ENCODE peak calls at places on chromosomes 7 and 10, in six cellular contexts. One of them, this sample, is unnamed. For H3K4me1, the result is how much of the 10 kb centered on the place peaks cover.

GRCh38 chr10:132178046-132178445 is 8.7 kb upstream of the DPYSL4 start:
- DNase-seq in ovary: no peak
- DNase-seq in IMR-90: no peak
- DNase-seq in endothelial cell of umbilical vein: no peak
- DNase-seq in H1: no peak
- DNase-seq in HCT116: no peak
- DNase-seq in this sample: no peak

GRCh38 chr10:60663850-60664249 is 114.4 kb upstream of the CDK1 start:
- DNase-seq in H1: no peak
- DNase-seq in endothelial cell of umbilical vein: no peak
- DNase-seq in IMR-90: no peak
- DNase-seq in ovary: no peak
- DNase-seq in HCT116: no peak
- DNase-seq in this sample: no peak

GRCh38 chr10:106836923-106837322 is 327.6 kb downstream of the SORCS1 start:
- DNase-seq in endothelial cell of umbilical vein: no peak
- DNase-seq in H1: no peak
- DNase-seq in IMR-90: no peak
- DNase-seq in ovary: no peak
- DNase-seq in HCT116: no peak
- DNase-seq in this sample: no peak

GRCh38 chr10:103757531-103758293 is 97.7 kb downstream of the SH3PXD2A start:
- DNase-seq in endothelial cell of umbilical vein: peak
- DNase-seq in H1: no peak
- DNase-seq in HCT116: no peak
- DNase-seq in IMR-90: peak
- DNase-seq in ovary: no peak
- DNase-seq in this sample: peak

GRCh38 chr10:30432631-30433285 is 1.2 kb upstream of the MAP3K8 start:
- DNase-seq in H1: no peak
- DNase-seq in IMR-90: no peak
- DNase-seq in HCT116: peak
- DNase-seq in ovary: peak
- DNase-seq in endothelial cell of umbilical vein: no peak
- DNase-seq in this sample: peak

GRCh38 chr7:70384891-70385290 is 747.1 kb upstream of the GALNT17 start:
- DNase-seq in IMR-90: peak
- DNase-seq in H1: no peak
- DNase-seq in HCT116: no peak
- DNase-seq in endothelial cell of umbilical vein: no peak
- DNase-seq in ovary: no peak
- DNase-seq in this sample: no peak

GRCh38 chr10:108014145-108014901 is 849.8 kb upstream of the SORCS1 start:
- DNase-seq in HCT116: no peak
- DNase-seq in H1: no peak
- DNase-seq in IMR-90: no peak
- DNase-seq in ovary: no peak
- DNase-seq in endothelial cell of umbilical vein: no peak
- DNase-seq in this sample: no peak

GRCh38 chr10:92382631-92383030 is 91.7 kb downstream of the MARCHF5 start:
- DNase-seq in H1: no peak
- DNase-seq in ovary: no peak
- DNase-seq in endothelial cell of umbilical vein: no peak
- DNase-seq in HCT116: no peak
- DNase-seq in IMR-90: no peak
- DNase-seq in this sample: no peak

GRCh38 chr7:92955081-92955480 is 118.7 kb upstream of the CDK6 start:
- DNase-seq in ovary: no peak
- DNase-seq in HCT116: no peak
- DNase-seq in IMR-90: no peak
- DNase-seq in endothelial cell of umbilical vein: no peak
- DNase-seq in H1: no peak
- DNase-seq in this sample: no peak

GRCh38 chr10:109773818-109774440 is 149.4 kb downstream of the XPNPEP1 start:
- DNase-seq in IMR-90: peak
- DNase-seq in H1: no peak
- DNase-seq in endothelial cell of umbilical vein: peak
- DNase-seq in ovary: no peak
- DNase-seq in HCT116: peak
- DNase-seq in this sample: no peak

GRCh38 chr10:102773986-102774385 is 30.2 kb downstream of the WBP1L start:
- DNase-seq in endothelial cell of umbilical vein: peak
- DNase-seq in HCT116: no peak
- DNase-seq in ovary: no peak
- DNase-seq in H1: no peak
- DNase-seq in IMR-90: peak
- DNase-seq in this sample: no peak

GRCh38 chr10:132980426-132981172 is 38.2 kb upstream of the CFAP46 start:
- DNase-seq in HCT116: no peak
- DNase-seq in ovary: no peak
- DNase-seq in IMR-90: no peak
- DNase-seq in H1: no peak
- DNase-seq in endothelial cell of umbilical vein: no peak
- DNase-seq in this sample: no peak

GRCh38 chr10:114605155-114605797 is 52.8 kb downstream of the ABLIM1 start:
- DNase-seq in H1: no peak
- DNase-seq in endothelial cell of umbilical vein: no peak
- DNase-seq in IMR-90: no peak
- DNase-seq in ovary: no peak
- DNase-seq in HCT116: no peak
- DNase-seq in this sample: no peak

GRCh38 chr10:93851169-93851568 is 42.6 kb upstream of the SLC35G1 start:
- DNase-seq in IMR-90: no peak
- DNase-seq in H1: no peak
- DNase-seq in HCT116: no peak
- DNase-seq in endothelial cell of umbilical vein: no peak
- DNase-seq in ovary: no peak
- DNase-seq in this sample: no peak

GRCh38 chr10:21526952-21527633 is 1.6 kb upstream of the SKIDA1 start:
- DNase-seq in endothelial cell of umbilical vein: peak
- DNase-seq in HCT116: no peak
- DNase-seq in IMR-90: peak
- DNase-seq in H1: peak
- DNase-seq in ovary: peak
- DNase-seq in this sample: peak

GRCh38 chr10:77111611-77112550 is 525.7 kb downstream of the KCNMA1 start:
- DNase-seq in endothelial cell of umbilical vein: peak
- DNase-seq in ovary: no peak
- DNase-seq in IMR-90: peak
- DNase-seq in H1: peak
- DNase-seq in HCT116: peak
- DNase-seq in this sample: no peak

GRCh38 chr7:80918406-80918805 is 445 bp downstream of the SEMA3C start:
- DNase-seq in HCT116: no peak
- DNase-seq in H1: no peak
- DNase-seq in endothelial cell of umbilical vein: no peak
- DNase-seq in ovary: no peak
- DNase-seq in IMR-90: no peak
- DNase-seq in this sample: no peak

GRCh38 chr10:234708-235406 is 99.6 kb downstream of the ZMYND11 start:
- DNase-seq in ovary: no peak
- DNase-seq in IMR-90: no peak
- DNase-seq in endothelial cell of umbilical vein: no peak
- DNase-seq in H1: no peak
- DNase-seq in HCT116: no peak
- DNase-seq in this sample: no peak

GRCh38 chr10:55183993-55184392 is 383.0 kb upstream of the PCDH15 start:
- DNase-seq in ovary: no peak
- DNase-seq in endothelial cell of umbilical vein: no peak
- DNase-seq in H1: no peak
- DNase-seq in IMR-90: no peak
- DNase-seq in HCT116: no peak
- DNase-seq in this sample: no peak

DNA sequence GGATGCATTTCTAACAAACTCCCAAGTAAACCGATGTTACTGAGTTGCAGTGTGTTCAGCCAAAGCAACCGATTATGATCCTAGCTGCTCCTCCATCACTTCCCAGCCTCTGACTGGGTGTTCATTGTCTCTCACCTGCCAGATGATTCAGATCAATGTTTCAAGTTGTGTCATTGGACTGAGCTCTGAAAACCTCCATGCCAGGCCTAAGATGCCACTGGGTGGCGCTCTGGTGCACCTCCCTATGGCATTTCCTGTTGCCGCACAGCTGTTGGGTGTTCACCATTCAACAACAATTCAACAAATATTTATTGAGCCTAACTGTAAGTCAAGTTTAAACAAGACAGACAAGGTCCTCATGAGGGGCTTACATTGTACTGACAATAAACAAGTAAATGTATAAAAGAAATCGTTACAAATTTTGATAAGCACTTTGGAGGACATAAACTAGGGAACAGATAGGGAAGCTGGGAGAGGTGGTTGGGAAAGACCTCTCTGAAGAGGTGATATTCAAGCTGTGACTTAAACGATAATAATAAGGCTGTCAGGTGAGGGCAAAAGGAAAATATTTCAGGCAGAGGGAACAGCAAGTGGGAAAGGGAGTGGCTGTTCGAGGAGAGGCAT is 22.8 kb downstream of the RGR start:
- DNase-seq in H1: peak
- DNase-seq in endothelial cell of umbilical vein: peak
- DNase-seq in HCT116: peak
- DNase-seq in ovary: no peak
- DNase-seq in IMR-90: peak
- DNase-seq in this sample: peak
- TF ChIP-seq CTCF in H1: peak
- TF ChIP-seq CTCF in endothelial cell of umbilical vein: peak
- TF ChIP-seq CTCF in HCT116: peak
- TF ChIP-seq CTCF in ovary: no peak
- TF ChIP-seq CTCF in IMR-90: peak
- TF ChIP-seq CTCF in this sample: peak

DNA sequence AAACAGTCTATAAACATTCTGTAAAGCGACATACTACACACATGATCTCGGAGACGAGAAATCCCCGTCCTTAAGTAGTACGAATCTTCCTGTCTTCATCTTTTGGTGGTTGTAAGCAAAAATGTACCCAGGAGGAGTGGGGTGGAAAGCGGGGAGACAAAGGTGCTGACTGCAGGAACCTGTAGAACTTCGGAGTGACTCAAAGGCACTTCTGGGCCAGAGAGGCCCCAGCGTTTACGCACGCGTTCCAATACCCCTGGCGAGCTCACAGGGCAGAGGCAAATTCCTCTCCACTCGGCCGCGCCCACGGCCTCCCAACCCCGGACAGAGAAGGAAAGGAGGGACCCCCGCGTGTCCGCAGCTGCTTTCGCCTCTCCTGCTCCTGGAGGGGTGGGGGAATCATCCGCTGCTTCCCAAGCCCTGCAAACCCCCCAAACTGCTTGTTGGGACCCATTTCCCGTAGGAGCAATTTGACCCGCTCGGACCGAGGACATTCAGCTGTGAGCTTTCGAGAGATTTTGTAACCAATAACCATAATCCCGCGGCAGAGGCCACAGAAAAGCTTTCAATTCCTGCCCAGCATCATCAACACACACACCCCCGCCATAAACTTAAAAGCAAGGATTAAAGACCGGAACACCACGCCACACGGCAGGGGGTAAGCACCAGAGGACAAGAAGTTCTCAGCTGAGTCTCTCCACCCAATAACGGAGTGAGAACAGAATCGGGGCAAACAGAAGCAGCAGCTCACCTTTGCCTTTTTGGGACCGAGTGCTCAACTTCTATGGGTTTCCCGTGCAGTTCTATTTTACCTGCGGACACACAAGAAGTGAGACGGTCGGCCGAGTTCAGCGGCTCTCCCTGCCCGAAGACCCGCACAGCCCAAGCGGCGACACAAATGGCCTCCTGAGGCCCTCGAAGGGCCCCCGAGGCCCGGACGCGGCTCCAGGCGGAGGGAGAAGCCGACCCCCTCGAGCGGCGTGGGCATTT is 2.3 kb downstream of the IGF2BP3 start:
- DNase-seq in IMR-90: peak
- DNase-seq in ovary: no peak
- DNase-seq in HCT116: no peak
- DNase-seq in endothelial cell of umbilical vein: peak
- DNase-seq in H1: peak
- DNase-seq in this sample: no peak
- TF ChIP-seq POLR2A in IMR-90: no peak
- TF ChIP-seq POLR2A in ovary: no peak
- TF ChIP-seq POLR2A in HCT116: no peak
- TF ChIP-seq POLR2A in endothelial cell of umbilical vein: no peak
- TF ChIP-seq POLR2A in H1: peak
- TF ChIP-seq POLR2A in this sample: no peak

DNA sequence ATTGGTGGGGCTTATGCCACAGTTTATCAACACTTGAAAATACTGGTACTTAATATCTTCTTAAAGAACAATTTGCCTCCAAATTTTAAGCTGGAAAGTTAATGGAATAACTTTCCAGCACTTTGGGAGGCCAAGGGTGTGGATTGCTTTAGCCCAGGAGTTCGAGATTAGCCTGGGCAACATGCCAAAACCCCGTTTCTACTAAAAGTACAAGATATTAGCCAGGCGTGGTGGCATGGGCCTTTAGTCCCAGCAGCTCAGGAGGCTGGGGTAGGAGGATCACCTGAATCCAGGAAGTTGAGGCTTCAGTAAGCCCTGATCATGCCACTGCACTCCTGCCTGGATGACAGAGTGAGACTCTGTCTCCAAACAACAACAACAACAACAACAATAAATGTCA is 56.0 kb downstream of the PRF1 start:
- DNase-seq in IMR-90: no peak
- DNase-seq in endothelial cell of umbilical vein: no peak
- DNase-seq in ovary: no peak
- DNase-seq in H1: no peak
- DNase-seq in HCT116: no peak
- DNase-seq in this sample: no peak
- H3K4me1 ChIP-seq in IMR-90: under half
- H3K4me1 ChIP-seq in endothelial cell of umbilical vein: under half
- H3K4me1 ChIP-seq in ovary: under half
- H3K4me1 ChIP-seq in H1: under half
- H3K4me1 ChIP-seq in HCT116: under half
- H3K4me1 ChIP-seq in this sample: under half

DNA sequence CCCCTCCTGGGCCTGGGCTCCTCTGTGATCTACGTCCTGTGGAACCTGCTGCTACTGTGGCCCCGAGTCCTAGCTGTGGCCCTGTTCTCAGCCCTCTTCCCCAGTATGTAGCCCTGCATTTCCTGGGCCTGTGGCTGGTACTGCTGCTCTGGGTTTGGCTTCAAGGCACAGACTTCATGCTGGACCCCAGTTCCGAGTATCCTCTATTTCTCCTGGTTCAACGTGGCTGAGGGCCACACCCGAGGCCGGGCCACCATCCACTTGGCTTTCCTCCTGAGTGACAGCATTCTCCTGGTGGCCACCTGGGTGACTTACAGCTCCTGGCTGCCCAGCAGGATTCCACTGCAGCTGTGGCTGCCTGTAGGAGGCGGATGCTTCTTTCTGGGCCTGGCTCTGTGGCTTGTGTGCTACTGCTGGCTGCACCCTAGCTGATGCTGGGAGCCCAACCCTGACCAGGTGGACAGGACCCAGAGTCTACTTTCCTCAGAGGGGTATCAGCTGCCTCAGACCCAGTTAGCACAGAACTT is 37.8 kb upstream of the MMD2 start:
- DNase-seq in endothelial cell of umbilical vein: no peak
- DNase-seq in HCT116: no peak
- DNase-seq in ovary: no peak
- DNase-seq in H1: no peak
- DNase-seq in IMR-90: no peak
- DNase-seq in this sample: no peak
- TF ChIP-seq CTCF in endothelial cell of umbilical vein: no peak
- TF ChIP-seq CTCF in HCT116: no peak
- TF ChIP-seq CTCF in ovary: no peak
- TF ChIP-seq CTCF in H1: peak
- TF ChIP-seq CTCF in IMR-90: no peak
- TF ChIP-seq CTCF in this sample: no peak

GRCh38 chr7:106534271-106534846 is 126.6 kb downstream of the CCDC71L start:
- DNase-seq in endothelial cell of umbilical vein: no peak
- DNase-seq in ovary: no peak
- DNase-seq in IMR-90: no peak
- DNase-seq in HCT116: no peak
- DNase-seq in H1: no peak
- DNase-seq in this sample: no peak
- TF ChIP-seq POLR2A in endothelial cell of umbilical vein: no peak
- TF ChIP-seq POLR2A in ovary: no peak
- TF ChIP-seq POLR2A in IMR-90: no peak
- TF ChIP-seq POLR2A in HCT116: no peak
- TF ChIP-seq POLR2A in H1: no peak
- TF ChIP-seq POLR2A in this sample: no peak